ENCODE peak calls at places on chromosome 13, in nine cellular contexts. One of them, this sample, is unnamed.

GRCh38 chr13:101706651-101707050 is 254.2 kb downstream of the ITGBL1 start:
- DNase-seq in lower lobe of right lung: no peak
- DNase-seq in H1: no peak
- DNase-seq in AG04449: peak
- DNase-seq in heart right ventricle: no peak
- DNase-seq in WERI-Rb-1: no peak
- DNase-seq in AG10803: peak
- DNase-seq in cardiac fibroblast: peak
- DNase-seq in GM12865: no peak
- DNase-seq in this sample: peak

GRCh38 chr13:71514900-71515598 is 352.0 kb downstream of the DACH1 start:
- DNase-seq in GM12865: no peak
- DNase-seq in heart right ventricle: no peak
- DNase-seq in WERI-Rb-1: no peak
- DNase-seq in H1: no peak
- DNase-seq in AG04449: no peak
- DNase-seq in cardiac fibroblast: no peak
- DNase-seq in AG10803: no peak
- DNase-seq in lower lobe of right lung: no peak
- DNase-seq in this sample: no peak

GRCh38 chr13:85828094-85828684 is 29.0 kb upstream of the SLITRK6 start:
- DNase-seq in lower lobe of right lung: no peak
- DNase-seq in AG10803: peak
- DNase-seq in GM12865: peak
- DNase-seq in heart right ventricle: no peak
- DNase-seq in cardiac fibroblast: peak
- DNase-seq in AG04449: no peak
- DNase-seq in H1: no peak
- DNase-seq in WERI-Rb-1: no peak
- DNase-seq in this sample: peak

GRCh38 chr13:62779146-62779545 is 1363.5 kb upstream of the PCDH20 start:
- DNase-seq in lower lobe of right lung: no peak
- DNase-seq in heart right ventricle: no peak
- DNase-seq in GM12865: no peak
- DNase-seq in WERI-Rb-1: no peak
- DNase-seq in cardiac fibroblast: no peak
- DNase-seq in AG04449: no peak
- DNase-seq in H1: no peak
- DNase-seq in AG10803: no peak
- DNase-seq in this sample: no peak

GRCh38 chr13:44219808-44220544 is 153.6 kb upstream of the SERP2 start:
- DNase-seq in lower lobe of right lung: no peak
- DNase-seq in H1: no peak
- DNase-seq in AG10803: no peak
- DNase-seq in WERI-Rb-1: no peak
- DNase-seq in GM12865: no peak
- DNase-seq in heart right ventricle: no peak
- DNase-seq in AG04449: no peak
- DNase-seq in cardiac fibroblast: peak
- DNase-seq in this sample: peak

GRCh38 chr13:108226184-108226583 is 8.0 kb downstream of the ABHD13 start:
- DNase-seq in heart right ventricle: no peak
- DNase-seq in WERI-Rb-1: no peak
- DNase-seq in H1: no peak
- DNase-seq in lower lobe of right lung: no peak
- DNase-seq in AG10803: no peak
- DNase-seq in AG04449: no peak
- DNase-seq in cardiac fibroblast: no peak
- DNase-seq in GM12865: peak
- DNase-seq in this sample: no peak

GRCh38 chr13:71968025-71968424 is 101.0 kb upstream of the DACH1 start:
- DNase-seq in AG04449: no peak
- DNase-seq in WERI-Rb-1: no peak
- DNase-seq in heart right ventricle: no peak
- DNase-seq in H1: peak
- DNase-seq in lower lobe of right lung: no peak
- DNase-seq in GM12865: no peak
- DNase-seq in cardiac fibroblast: peak
- DNase-seq in AG10803: no peak
- DNase-seq in this sample: peak

GRCh38 chr13:76086729-76087128 is 450.6 kb downstream of the LMO7 start:
- DNase-seq in GM12865: no peak
- DNase-seq in H1: no peak
- DNase-seq in AG10803: no peak
- DNase-seq in lower lobe of right lung: no peak
- DNase-seq in AG04449: no peak
- DNase-seq in WERI-Rb-1: no peak
- DNase-seq in heart right ventricle: no peak
- DNase-seq in cardiac fibroblast: no peak
- DNase-seq in this sample: no peak

GRCh38 chr13:59472134-59472533 is 691.6 kb downstream of the DIAPH3 start:
- DNase-seq in AG10803: no peak
- DNase-seq in cardiac fibroblast: peak
- DNase-seq in AG04449: peak
- DNase-seq in H1: no peak
- DNase-seq in heart right ventricle: no peak
- DNase-seq in WERI-Rb-1: no peak
- DNase-seq in GM12865: no peak
- DNase-seq in lower lobe of right lung: no peak
- DNase-seq in this sample: no peak

GRCh38 chr13:72489751-72490150 is 237.7 kb downstream of the MZT1 start:
- DNase-seq in AG04449: no peak
- DNase-seq in heart right ventricle: no peak
- DNase-seq in cardiac fibroblast: no peak
- DNase-seq in AG10803: no peak
- DNase-seq in H1: no peak
- DNase-seq in WERI-Rb-1: no peak
- DNase-seq in GM12865: no peak
- DNase-seq in lower lobe of right lung: no peak
- DNase-seq in this sample: no peak

GRCh38 chr13:70527553-70527952 is 419.3 kb upstream of the KLHL1 start:
- DNase-seq in AG10803: no peak
- DNase-seq in AG04449: no peak
- DNase-seq in WERI-Rb-1: no peak
- DNase-seq in H1: no peak
- DNase-seq in cardiac fibroblast: no peak
- DNase-seq in GM12865: no peak
- DNase-seq in lower lobe of right lung: no peak
- DNase-seq in heart right ventricle: no peak
- DNase-seq in this sample: no peak

GRCh38 chr13:33262997-33263396 is 22.6 kb downstream of the STARD13 start:
- DNase-seq in AG04449: no peak
- DNase-seq in AG10803: no peak
- DNase-seq in H1: no peak
- DNase-seq in cardiac fibroblast: no peak
- DNase-seq in lower lobe of right lung: no peak
- DNase-seq in GM12865: peak
- DNase-seq in WERI-Rb-1: no peak
- DNase-seq in heart right ventricle: no peak
- DNase-seq in this sample: no peak

GRCh38 chr13:33319859-33320258 is 34.3 kb upstream of the STARD13 start:
- DNase-seq in AG10803: no peak
- DNase-seq in lower lobe of right lung: no peak
- DNase-seq in heart right ventricle: no peak
- DNase-seq in GM12865: no peak
- DNase-seq in cardiac fibroblast: no peak
- DNase-seq in AG04449: no peak
- DNase-seq in WERI-Rb-1: no peak
- DNase-seq in H1: no peak
- DNase-seq in this sample: no peak

GRCh38 chr13:80070024-80070703 is 270.8 kb downstream of the SPRY2 start:
- DNase-seq in cardiac fibroblast: no peak
- DNase-seq in lower lobe of right lung: no peak
- DNase-seq in AG04449: no peak
- DNase-seq in WERI-Rb-1: no peak
- DNase-seq in AG10803: no peak
- DNase-seq in heart right ventricle: no peak
- DNase-seq in GM12865: no peak
- DNase-seq in H1: peak
- DNase-seq in this sample: no peak

GRCh38 chr13:91719033-91719432 is 320.6 kb downstream of the GPC5 start:
- DNase-seq in WERI-Rb-1: no peak
- DNase-seq in cardiac fibroblast: no peak
- DNase-seq in AG04449: no peak
- DNase-seq in heart right ventricle: no peak
- DNase-seq in lower lobe of right lung: no peak
- DNase-seq in AG10803: no peak
- DNase-seq in H1: no peak
- DNase-seq in GM12865: no peak
- DNase-seq in this sample: peak

GRCh38 chr13:23858586-23858985 is 30.6 kb downstream of the MIPEP start:
- DNase-seq in AG10803: no peak
- DNase-seq in heart right ventricle: no peak
- DNase-seq in cardiac fibroblast: peak
- DNase-seq in WERI-Rb-1: no peak
- DNase-seq in H1: no peak
- DNase-seq in AG04449: no peak
- DNase-seq in GM12865: no peak
- DNase-seq in lower lobe of right lung: no peak
- DNase-seq in this sample: no peak

GRCh38 chr13:36395280-36395679 is 37.0 kb upstream of the CCNA1 start:
- DNase-seq in WERI-Rb-1: no peak
- DNase-seq in GM12865: peak
- DNase-seq in heart right ventricle: no peak
- DNase-seq in lower lobe of right lung: no peak
- DNase-seq in AG04449: peak
- DNase-seq in H1: no peak
- DNase-seq in AG10803: peak
- DNase-seq in cardiac fibroblast: peak
- DNase-seq in this sample: peak

GRCh38 chr13:79837741-79838450 is 356.9 kb downstream of the NDFIP2 start:
- DNase-seq in H1: no peak
- DNase-seq in WERI-Rb-1: no peak
- DNase-seq in GM12865: no peak
- DNase-seq in heart right ventricle: no peak
- DNase-seq in AG10803: peak
- DNase-seq in cardiac fibroblast: peak
- DNase-seq in lower lobe of right lung: no peak
- DNase-seq in AG04449: no peak
- DNase-seq in this sample: peak

GRCh38 chr13:36904219-36904618 is 15.8 kb downstream of the SMAD9 start:
- DNase-seq in heart right ventricle: no peak
- DNase-seq in AG10803: no peak
- DNase-seq in AG04449: no peak
- DNase-seq in GM12865: no peak
- DNase-seq in cardiac fibroblast: no peak
- DNase-seq in WERI-Rb-1: peak
- DNase-seq in lower lobe of right lung: no peak
- DNase-seq in H1: no peak
- DNase-seq in this sample: no peak

GRCh38 chr13:113584870-113585671 is 518 bp downstream of the TFDP1 start:
- DNase-seq in H1: no peak
- DNase-seq in lower lobe of right lung: peak
- DNase-seq in GM12865: peak
- DNase-seq in heart right ventricle: no peak
- DNase-seq in AG10803: no peak
- DNase-seq in cardiac fibroblast: peak
- DNase-seq in WERI-Rb-1: peak
- DNase-seq in AG04449: no peak
- DNase-seq in this sample: no peak

DNA sequence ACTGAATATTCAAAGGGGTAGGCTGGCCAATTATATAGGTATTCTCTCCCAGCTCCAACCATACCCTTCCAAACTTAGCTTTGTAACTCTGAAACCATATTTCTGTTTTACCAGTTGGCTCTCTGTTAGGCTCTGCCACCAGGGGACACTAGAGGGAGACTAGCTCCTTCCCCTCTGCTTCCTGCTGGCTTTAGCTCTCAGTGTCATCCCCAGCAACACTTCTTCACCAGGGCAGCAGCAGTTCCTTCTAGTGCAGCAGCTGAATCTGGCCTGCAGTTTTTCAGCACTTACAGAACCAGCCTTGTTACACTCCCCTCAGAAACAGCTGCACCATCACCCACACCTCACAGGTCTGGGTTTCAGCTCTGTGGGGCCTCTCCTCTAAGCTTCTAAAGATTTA is 51.0 kb upstream of the DOCK9 start:
- DNase-seq in lower lobe of right lung: no peak
- DNase-seq in H1: peak
- DNase-seq in GM12865: peak
- DNase-seq in AG10803: no peak
- DNase-seq in cardiac fibroblast: no peak
- DNase-seq in heart right ventricle: no peak
- DNase-seq in WERI-Rb-1: peak
- DNase-seq in AG04449: no peak
- DNase-seq in this sample: no peak
- TF ChIP-seq CTCF in lower lobe of right lung: peak
- TF ChIP-seq CTCF in H1: peak
- TF ChIP-seq CTCF in GM12865: peak
- TF ChIP-seq CTCF in AG10803: peak
- TF ChIP-seq CTCF in cardiac fibroblast: peak
- TF ChIP-seq CTCF in heart right ventricle: peak
- TF ChIP-seq CTCF in WERI-Rb-1: peak
- TF ChIP-seq CTCF in AG04449: no peak
- TF ChIP-seq CTCF in this sample: peak

DNA sequence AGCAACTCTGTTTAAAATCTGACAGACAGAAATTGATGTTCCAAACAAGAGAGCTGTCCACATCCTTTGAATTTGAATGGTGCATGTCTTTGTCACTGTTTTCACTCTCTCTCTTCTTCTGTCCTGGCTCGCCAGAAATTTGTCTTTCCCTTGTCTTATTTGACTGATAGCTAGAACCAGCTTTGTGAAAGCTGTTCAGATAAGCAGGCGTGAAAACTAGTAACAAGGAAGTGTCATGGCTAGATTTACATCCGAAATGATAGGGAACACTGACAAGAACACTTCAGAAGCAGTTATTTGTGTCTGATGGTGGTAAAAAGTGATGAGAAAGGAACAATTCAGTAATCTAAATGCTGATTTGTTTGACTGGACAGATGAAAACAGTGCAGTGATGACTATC is 354.9 kb upstream of the SLITRK1 start:
- DNase-seq in AG10803: no peak
- DNase-seq in lower lobe of right lung: no peak
- DNase-seq in heart right ventricle: no peak
- DNase-seq in H1: no peak
- DNase-seq in WERI-Rb-1: no peak
- DNase-seq in GM12865: no peak
- DNase-seq in cardiac fibroblast: no peak
- DNase-seq in AG04449: no peak
- DNase-seq in this sample: no peak
- H3K4me3 ChIP-seq in AG10803: no peak
- H3K4me3 ChIP-seq in lower lobe of right lung: no peak
- H3K4me3 ChIP-seq in heart right ventricle: no peak
- H3K4me3 ChIP-seq in H1: no peak
- H3K4me3 ChIP-seq in WERI-Rb-1: no peak
- H3K4me3 ChIP-seq in GM12865: no peak
- H3K4me3 ChIP-seq in cardiac fibroblast: no peak
- H3K4me3 ChIP-seq in AG04449: no peak
- H3K4me3 ChIP-seq in this sample: no peak

GRCh38 chr13:49679244-49679643 is 12.0 kb downstream of the EBPL start:
- DNase-seq in heart right ventricle: no peak
- DNase-seq in cardiac fibroblast: no peak
- DNase-seq in AG10803: no peak
- DNase-seq in AG04449: no peak
- DNase-seq in GM12865: peak
- DNase-seq in WERI-Rb-1: peak
- DNase-seq in H1: no peak
- DNase-seq in lower lobe of right lung: no peak
- DNase-seq in this sample: peak
- TF ChIP-seq CTCF in heart right ventricle: no peak
- TF ChIP-seq CTCF in cardiac fibroblast: peak
- TF ChIP-seq CTCF in AG10803: peak
- TF ChIP-seq CTCF in AG04449: peak
- TF ChIP-seq CTCF in GM12865: peak
- TF ChIP-seq CTCF in WERI-Rb-1: peak
- TF ChIP-seq CTCF in H1: no peak
- TF ChIP-seq CTCF in lower lobe of right lung: no peak
- TF ChIP-seq CTCF in this sample: peak

GRCh38 chr13:30679483-30680330 is 55.6 kb upstream of the ALOX5AP start:
- DNase-seq in AG04449: no peak
- DNase-seq in H1: no peak
- DNase-seq in WERI-Rb-1: peak
- DNase-seq in heart right ventricle: no peak
- DNase-seq in GM12865: peak
- DNase-seq in lower lobe of right lung: no peak
- DNase-seq in cardiac fibroblast: peak
- DNase-seq in AG10803: peak
- DNase-seq in this sample: peak
- H3K4me3 ChIP-seq in AG04449: no peak
- H3K4me3 ChIP-seq in H1: no peak
- H3K4me3 ChIP-seq in WERI-Rb-1: no peak
- H3K4me3 ChIP-seq in heart right ventricle: no peak
- H3K4me3 ChIP-seq in GM12865: no peak
- H3K4me3 ChIP-seq in lower lobe of right lung: no peak
- H3K4me3 ChIP-seq in cardiac fibroblast: no peak
- H3K4me3 ChIP-seq in AG10803: no peak
- H3K4me3 ChIP-seq in this sample: no peak

This sample was measured in epithelial cell of esophagus.